ENCODE peak calls at places on chromosome 13, in six cellular contexts. P is WTC11, B is endothelial cell, T is coronary artery, L is uterus, X is glutamatergic neuron. Y is an unnamed sample.

GRCh38 chr13:34608326-34608725 is 333.7 kb upstream of the NBEA start:
- DNase-seq in P (no peak), B (no peak), L (no peak), X (no peak), T (no peak), Y (no peak)

GRCh38 chr13:52954838-52955237 is 73.8 kb upstream of the OLFM4 start:
- DNase-seq in L (no peak), T (no peak), P (no peak), X (no peak), B (no peak), Y (no peak)

GRCh38 chr13:36275190-36276002 is 22.2 kb downstream of the CCDC169 start:
- DNase-seq in T (no peak), P (no peak), X (no peak), L (no peak), B (peak), Y (peak)

GRCh38 chr13:21069561-21070004 is 8.2 kb upstream of the LATS2 start:
- DNase-seq in P (no peak), L (peak), T (no peak), X (no peak), B (no peak), Y (peak)

GRCh38 chr13:109155301-109155761 is 525.9 kb downstream of the MYO16 start:
- DNase-seq in B (no peak), X (no peak), P (no peak), T (no peak), L (no peak), Y (peak)

GRCh38 chr13:66567899-66568612 is 662.1 kb downstream of the PCDH9 start:
- DNase-seq in P (no peak), B (no peak), T (no peak), X (no peak), L (no peak), Y (no peak)

GRCh38 chr13:93290503-93290902 is 63.9 kb downstream of the GPC6 start:
- DNase-seq in B (no peak), X (no peak), P (no peak), T (no peak), L (no peak), Y (peak)

GRCh38 chr13:36332986-36333385 is 13.2 kb downstream of the SPART start:
- DNase-seq in T (no peak), P (no peak), B (no peak), L (no peak), X (no peak), Y (peak)

GRCh38 chr13:64568748-64569147 is 2661.4 kb downstream of the PCDH9 start:
- DNase-seq in L (no peak), T (no peak), B (no peak), P (no peak), X (no peak), Y (no peak)

GRCh38 chr13:66405908-66406802 is 824.0 kb downstream of the PCDH9 start:
- DNase-seq in P (no peak), X (no peak), B (no peak), L (no peak), T (no peak), Y (peak)

GRCh38 chr13:46170268-46170667 is 11.7 kb downstream of the LCP1 start:
- DNase-seq in T (no peak), P (no peak), B (no peak), L (no peak), X (no peak), Y (no peak)

GRCh38 chr13:46171739-46172138 is 10.2 kb downstream of the LCP1 start:
- DNase-seq in T (no peak), P (no peak), L (no peak), B (no peak), X (no peak), Y (no peak)

GRCh38 chr13:46168818-46169217 is 13.2 kb downstream of the LCP1 start:
- DNase-seq in T (no peak), B (no peak), X (no peak), P (no peak), L (no peak), Y (no peak)

GRCh38 chr13:46171223-46171622 is 10.8 kb downstream of the LCP1 start:
- DNase-seq in T (no peak), X (no peak), L (no peak), B (no peak), P (no peak), Y (no peak)

GRCh38 chr13:46170687-46171086 is 11.3 kb downstream of the LCP1 start:
- DNase-seq in L (no peak), T (no peak), B (peak), P (no peak), X (no peak), Y (no peak)
- TF ChIP-seq CTCF in L (no peak), T (no peak), B (no peak), P (no peak), X (no peak), Y (no peak)

DNA sequence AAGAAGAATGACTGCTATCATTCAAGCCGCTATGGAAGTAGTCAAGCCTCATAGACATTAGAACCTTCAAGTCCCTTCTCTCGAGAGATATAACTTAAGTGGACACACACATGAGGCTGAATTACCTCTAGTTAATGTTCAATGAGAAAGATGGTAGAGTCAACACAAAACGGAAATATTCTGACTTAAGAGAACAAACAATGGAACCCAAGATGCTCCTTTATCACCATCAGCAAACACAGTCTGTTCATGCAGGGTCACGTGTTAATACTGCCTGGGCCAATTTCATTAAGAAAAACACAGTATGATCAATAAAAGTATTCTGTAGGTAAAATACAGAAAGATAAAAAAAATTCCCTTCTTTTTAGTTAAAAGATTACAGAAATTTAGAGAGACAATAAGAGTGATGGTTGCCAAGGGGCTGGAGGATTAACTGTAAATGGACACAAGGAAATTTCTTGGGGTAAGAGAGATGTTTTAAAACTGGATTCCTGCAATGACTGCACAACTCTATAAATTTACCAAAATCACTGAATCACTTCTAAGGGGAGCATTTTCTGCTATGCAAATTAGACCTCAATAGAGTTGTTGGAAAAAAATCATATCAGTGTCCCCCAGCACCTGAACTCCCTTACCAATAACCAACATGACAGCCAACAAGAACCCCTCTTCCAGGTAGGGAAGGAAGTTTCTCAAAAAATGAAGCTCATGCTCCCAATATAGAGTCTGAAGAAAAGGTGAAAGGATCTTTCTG is 256.6 kb downstream of the ABCC4 start:
- DNase-seq in P (no peak), B (no peak), X (no peak), L (no peak), T (no peak), Y (no peak)
- TF ChIP-seq CTCF in P (no peak), B (no peak), X (no peak), L (no peak), T (no peak), Y (no peak)

GRCh38 chr13:60584976-60585375 is 188.0 kb downstream of the TDRD3 start:
- DNase-seq in T (no peak), L (no peak), X (peak), P (peak), B (no peak), Y (peak)

GRCh38 chr13:60577761-60578160 is 180.7 kb downstream of the TDRD3 start:
- DNase-seq in L (no peak), T (no peak), P (no peak), X (no peak), B (no peak), Y (no peak)

GRCh38 chr13:60583911-60584753 is 187.1 kb downstream of the TDRD3 start:
- DNase-seq in T (no peak), B (no peak), X (no peak), L (peak), P (peak), Y (peak)

DNA sequence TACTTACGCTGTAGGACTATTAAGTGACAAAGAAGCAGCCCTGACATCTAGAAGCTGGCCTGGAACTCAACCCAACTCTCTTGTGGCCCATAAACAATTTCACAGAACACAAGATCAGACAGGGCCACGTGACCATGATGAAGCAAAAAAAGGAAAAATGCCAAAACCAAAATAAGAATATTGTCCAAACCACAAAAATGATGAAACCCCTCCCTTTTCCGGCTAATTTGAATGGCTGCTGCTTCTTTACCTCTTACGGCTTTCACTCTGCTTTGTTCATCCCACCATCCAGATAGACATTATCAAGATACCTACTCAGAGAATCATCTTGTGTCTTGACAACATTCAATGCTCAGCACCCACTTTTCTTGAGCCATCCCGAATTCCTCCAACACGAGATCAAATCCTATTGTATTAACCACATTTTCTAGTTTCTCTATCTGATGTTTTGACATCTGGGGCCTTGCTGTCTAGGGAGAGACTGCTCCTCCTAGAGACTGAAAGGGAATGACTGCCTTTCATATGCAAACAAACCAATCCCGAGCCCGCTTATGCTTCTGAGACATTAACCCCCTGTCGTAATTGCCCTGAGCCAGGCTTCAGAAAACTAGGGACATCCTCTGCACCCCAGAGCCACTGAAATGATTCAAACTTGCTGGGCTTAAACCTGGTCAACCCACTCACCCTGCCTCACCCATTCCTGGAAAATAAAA is 186.3 kb downstream of the TDRD3 start:
- DNase-seq in P (peak), X (no peak), T (no peak), B (no peak), L (no peak), Y (peak)
- TF ChIP-seq CTCF in P (no peak), X (no peak), T (no peak), B (no peak), L (no peak), Y (no peak)

GRCh38 chr13:41061075-41061913 is at the start of gene WBP4:
- DNase-seq in T (peak), P (peak), X (peak), B (peak), L (peak), Y (peak)
- TF ChIP-seq CTCF in T (no peak), P (no peak), X (no peak), B (no peak), L (no peak), Y (no peak)

GRCh38 chr13:24670927-24671326 is 9.3 kb upstream of the ATP12A start:
- DNase-seq in P (peak), X (no peak), T (no peak), B (peak), L (no peak), Y (peak)
- TF ChIP-seq CTCF in P (no peak), X (no peak), T (no peak), B (peak), L (no peak), Y (no peak)

DNA sequence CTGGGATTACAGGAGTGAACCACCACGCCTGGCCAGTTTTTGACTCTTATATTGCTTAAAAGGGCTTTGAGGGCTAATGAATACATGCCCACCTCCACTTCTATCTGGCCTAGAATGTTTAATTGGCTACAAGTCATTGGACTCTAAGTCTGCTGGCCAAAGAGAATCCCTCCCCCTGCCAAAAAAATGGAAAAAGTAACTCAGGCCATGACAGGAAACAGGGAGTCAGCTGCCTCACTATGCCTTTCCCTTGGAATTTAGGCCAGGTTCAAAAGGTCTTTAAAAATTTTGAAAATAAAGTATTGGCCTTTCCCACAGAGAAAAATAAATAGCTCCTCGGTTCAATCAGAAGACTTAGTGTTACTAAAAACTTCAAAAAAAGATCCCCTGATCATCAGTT is 34.9 kb upstream of the KPNA3 start:
- DNase-seq in B (no peak), P (no peak), L (no peak), T (no peak), X (no peak), Y (no peak)
- TF ChIP-seq CTCF in B (no peak), P (no peak), L (no peak), T (no peak), X (no peak), Y (no peak)